ENCODE peak calls at places on chromosome 1, in six cellular contexts. F is stimulated activated CD4-positive, alpha-beta T cell treated with anti-CD3 and anti-CD28 coated beads, TNF-alpha, amount 100 ng/mL, for 4 hours; D is GM23248; P is HT1080; Y is ACHN; W is activated CD4-positive, alpha-beta T cell treated with anti-CD3 and anti-CD28 coated beads for 24 hours. J is an unnamed sample.

GRCh38 chr1:41482906-41483895 is 1.3 kb downstream of the EDN2 start:
- DNase-seq in F (no peak), D (no peak), P (no peak), Y (no peak), W (no peak), J (no peak)

GRCh38 chr1:207518608-207519239 is 22.8 kb downstream of the CR1 start:
- DNase-seq in F (no peak), D (no peak), P (no peak), Y (no peak), W (no peak), J (no peak)

GRCh38 chr1:218030846-218031245 is 254.2 kb upstream of the RRP15 start:
- DNase-seq in F (no peak), D (no peak), P (no peak), Y (no peak), W (no peak), J (no peak)

GRCh38 chr1:85091647-85092295 is 43.5 kb upstream of the MCOLN3 start:
- DNase-seq in F (no peak), D (peak), P (peak), Y (no peak), W (no peak), J (no peak)

GRCh38 chr1:24151175-24151533 is 8.2 kb upstream of the IL22RA1 start:
- DNase-seq in F (no peak), D (no peak), P (no peak), Y (no peak), W (no peak), J (no peak)

GRCh38 chr1:112971006-112971405 is 15.0 kb upstream of the SLC16A1 start:
- DNase-seq in F (no peak), D (peak), P (no peak), Y (no peak), W (no peak), J (no peak)

GRCh38 chr1:230948301-230948700 is 30.4 kb downstream of the TTC13 start:
- DNase-seq in F (no peak), D (no peak), P (no peak), Y (no peak), W (no peak), J (no peak)

GRCh38 chr1:44775930-44776748 is 799 bp downstream of the RPS8 start:
- DNase-seq in F (peak), D (peak), P (no peak), Y (no peak), W (no peak), J (no peak)

GRCh38 chr1:234222561-234223280 is 150.5 kb upstream of the COA6 start:
- DNase-seq in F (no peak), D (peak), P (peak), Y (no peak), W (no peak), J (no peak)

GRCh38 chr1:178512566-178513277 is at the start of gene TEX35:
- DNase-seq in F (no peak), D (no peak), P (no peak), Y (no peak), W (no peak), J (no peak)

GRCh38 chr1:178310685-178311105 is 186.1 kb downstream of the CLEC20A start:
- DNase-seq in F (no peak), D (peak), P (peak), Y (peak), W (no peak), J (no peak)

GRCh38 chr1:91851130-91852010 is 34.6 kb downstream of the TGFBR3 start:
- DNase-seq in F (no peak), D (peak), P (peak), Y (peak), W (no peak), J (peak)

GRCh38 chr1:213120386-213120785 is 69.3 kb downstream of the RPS6KC1 start:
- DNase-seq in F (no peak), D (peak), P (peak), Y (no peak), W (no peak), J (no peak)

GRCh38 chr1:226654046-226654445 is 85.0 kb downstream of the ITPKB start:
- DNase-seq in F (no peak), D (peak), P (peak), Y (no peak), W (no peak), J (no peak)

GRCh38 chr1:52502789-52503188 is 50.1 kb downstream of the TUT4 start:
- DNase-seq in F (no peak), D (peak), P (no peak), Y (no peak), W (no peak), J (peak)

GRCh38 chr1:241641748-241642592 is 1.8 kb upstream of the CHML start:
- DNase-seq in F (no peak), D (peak), P (peak), Y (no peak), W (no peak), J (no peak)

GRCh38 chr1:60924964-60925798 is 157.2 kb upstream of the NFIA start:
- DNase-seq in F (no peak), D (no peak), P (no peak), Y (no peak), W (no peak), J (no peak)

GRCh38 chr1:5598824-5599395 is 393.3 kb downstream of the NPHP4 start:
- DNase-seq in F (no peak), D (no peak), P (no peak), Y (no peak), W (no peak), J (no peak)

GRCh38 chr1:111976332-111976731 is 13.1 kb downstream of the KCND3 start:
- DNase-seq in F (no peak), D (no peak), P (no peak), Y (no peak), W (no peak), J (no peak)

GRCh38 chr1:1170215-1170890 is 3.3 kb upstream of the TTLL10 start:
- DNase-seq in F (no peak), D (no peak), P (no peak), Y (no peak), W (no peak), J (no peak)

GRCh38 chr1:204615881-204616280 is 69.7 kb downstream of the LRRN2 start:
- DNase-seq in F (no peak), D (no peak), P (no peak), Y (no peak), W (no peak), J (no peak)

GRCh38 chr1:27144920-27145661 is 9.8 kb downstream of the SLC9A1 start:
- DNase-seq in F (no peak), D (peak), P (no peak), Y (peak), W (no peak), J (no peak)

GRCh38 chr1:98046031-98046641 is 125.3 kb upstream of the DPYD start:
- DNase-seq in F (no peak), D (peak), P (peak), Y (no peak), W (no peak), J (no peak)

J was measured in omental fat pad.